ENCODE peak calls at places on chromosomes 3 and 15, in five cellular contexts. O is CD8-positive, alpha-beta T cell; W is AG10803; V is colonic mucosa; T is lower leg skin. I is an unnamed sample.

GRCh38 chr3:42780892-42781700 is 8.0 kb upstream of the CCDC13 start:
- DNase-seq in T (no peak), O (peak), V (peak), W (peak), I (peak)

GRCh38 chr3:67176396-67176795 is 178.3 kb downstream of the KBTBD8 start:
- DNase-seq in V (no peak), T (no peak), W (no peak), O (no peak), I (no peak)

GRCh38 chr3:175179055-175179454 is 319.9 kb downstream of the NAALADL2 start:
- DNase-seq in V (no peak), W (no peak), O (no peak), T (no peak), I (no peak)

GRCh38 chr3:53080612-53081205 is 34.8 kb upstream of the SFMBT1 start:
- DNase-seq in V (no peak), T (peak), O (no peak), W (no peak), I (no peak)

GRCh38 chr3:120678331-120678845 is 3.7 kb downstream of the HGD start:
- DNase-seq in V (peak), O (no peak), T (no peak), W (peak), I (peak)

GRCh38 chr15:88586401-88587162 is 34.6 kb upstream of the AEN start:
- DNase-seq in V (no peak), O (no peak), W (no peak), T (no peak), I (no peak)

GRCh38 chr3:64353256-64353655 is 128.0 kb upstream of the PRICKLE2 start:
- DNase-seq in W (peak), O (no peak), T (no peak), V (no peak), I (no peak)

GRCh38 chr15:80744411-80744810 is 34.8 kb upstream of the CEMIP start:
- DNase-seq in T (no peak), V (no peak), O (no peak), W (no peak), I (no peak)

GRCh38 chr15:44157679-44158078 is 37.4 kb downstream of the FRMD5 start:
- DNase-seq in T (no peak), V (no peak), W (peak), O (no peak), I (peak)

GRCh38 chr15:86829251-86829650 is 749.6 kb downstream of the AGBL1 start:
- DNase-seq in W (no peak), O (no peak), T (no peak), V (no peak), I (no peak)

GRCh38 chr3:187264051-187264450 is 27.5 kb downstream of the MASP1 start:
- DNase-seq in O (no peak), W (peak), V (no peak), T (no peak), I (peak)

GRCh38 chr15:28913171-28913765 is 27.5 kb downstream of the APBA2 start:
- DNase-seq in O (no peak), T (peak), V (no peak), W (no peak), I (no peak)

GRCh38 chr15:36499751-36500389 is 79.6 kb upstream of the CDIN1 start:
- DNase-seq in O (no peak), W (no peak), T (no peak), V (no peak), I (no peak)

GRCh38 chr3:44478606-44479094 is 1.2 kb upstream of the ZNF445 start:
- DNase-seq in T (no peak), O (no peak), W (no peak), V (no peak), I (no peak)

GRCh38 chr3:44476963-44477311 is 533 bp downstream of the ZNF445 start:
- DNase-seq in V (no peak), O (no peak), W (no peak), T (no peak), I (no peak)

GRCh38 chr3:44476181-44476599 is 1.3 kb downstream of the ZNF445 start:
- DNase-seq in T (no peak), W (peak), V (no peak), O (no peak), I (no peak)

GRCh38 chr3:44478055-44478468 is 592 bp upstream of the ZNF445 start:
- DNase-seq in O (no peak), W (peak), T (no peak), V (no peak), I (no peak)

DNA sequence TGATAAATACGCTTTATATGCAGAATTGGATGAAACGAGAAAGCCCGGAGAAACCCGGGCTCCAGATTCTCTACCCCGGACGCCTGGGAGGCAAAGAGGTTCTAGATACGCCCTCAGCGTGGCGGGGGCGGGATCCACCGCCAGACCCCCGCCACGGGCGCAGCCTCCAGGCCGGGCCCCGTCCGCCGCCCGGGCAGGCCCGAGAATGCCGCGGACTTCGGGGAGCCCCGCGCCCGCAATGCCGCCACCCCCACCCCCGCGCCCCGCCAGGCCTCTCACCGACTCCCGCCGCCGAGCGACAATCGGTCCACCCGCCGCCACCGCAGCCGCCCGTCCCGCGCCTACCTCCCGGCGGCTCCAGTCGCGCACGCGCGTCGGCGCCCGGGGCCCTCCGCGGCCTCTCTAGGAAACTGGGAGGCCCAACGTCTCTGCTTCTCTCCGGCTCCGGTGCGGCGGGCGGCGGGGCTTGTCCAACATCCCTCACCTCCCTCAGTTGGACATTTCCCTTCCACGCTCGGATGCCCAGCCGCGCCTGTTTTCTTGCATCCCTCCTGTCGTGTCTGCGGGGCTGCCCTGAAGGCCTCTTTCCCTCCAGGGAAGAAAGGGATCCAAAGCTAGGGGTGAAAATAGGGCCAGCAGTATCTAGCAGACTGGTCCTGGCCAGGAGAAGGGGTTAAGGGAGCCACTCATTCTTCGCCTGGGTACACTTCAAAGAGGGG is at the start of gene ZNF445:
- DNase-seq in O (peak), V (peak), W (peak), T (peak), I (peak)
- H3K4me3 ChIP-seq in O (peak), V (peak), W (peak), T (peak), I (peak)

GRCh38 chr3:3783675-3784074 is 15.6 kb upstream of the LRRN1 start:
- DNase-seq in O (no peak), T (no peak), V (no peak), W (no peak), I (no peak)
- H3K4me3 ChIP-seq in O (no peak), T (no peak), V (no peak), W (no peak), I (no peak)

DNA sequence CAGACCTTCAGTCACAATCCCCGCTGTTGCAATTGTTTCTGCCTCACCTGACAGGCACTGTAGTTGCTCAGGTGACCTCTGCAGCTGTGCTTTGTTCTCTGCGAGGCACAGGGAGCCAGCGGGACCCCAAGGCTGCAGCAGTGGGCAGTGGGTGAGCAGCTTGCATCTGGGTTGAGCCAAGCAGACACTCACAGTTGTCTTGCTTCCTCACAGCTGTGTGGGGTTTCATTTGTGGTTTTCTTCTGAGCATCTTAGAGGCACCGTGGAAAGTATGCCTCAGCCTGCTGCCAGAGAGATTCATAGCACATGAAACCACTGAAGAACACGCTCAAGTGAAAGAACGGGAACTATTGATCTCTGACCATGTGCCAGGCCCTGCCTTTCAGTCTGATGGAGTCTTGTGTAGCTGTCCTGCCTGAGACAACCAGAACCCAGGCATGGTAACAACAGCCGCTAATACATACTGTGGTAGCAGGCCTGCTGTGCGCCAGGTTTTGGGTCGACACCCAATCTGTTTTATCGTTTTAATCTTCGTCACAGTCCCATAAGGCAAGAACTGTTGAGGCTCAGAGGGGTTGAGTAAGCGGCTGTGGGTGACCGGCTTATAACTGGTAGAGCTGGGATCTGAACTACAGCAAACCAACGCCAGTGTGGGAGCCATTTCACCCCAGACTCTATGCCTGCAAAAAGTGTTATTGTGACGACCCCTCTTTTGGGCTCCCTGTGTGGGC is 33.4 kb downstream of the GRK7 start:
- DNase-seq in W (peak), V (peak), T (no peak), O (peak), I (peak)
- H3K4me3 ChIP-seq in W (peak), V (peak), T (no peak), O (peak), I (no peak)

GRCh38 chr15:40694706-40695468 is at the start of gene RAD51:
- DNase-seq in T (peak), O (peak), V (peak), W (peak), I (peak)

GRCh38 chr15:40691737-40692136 is 3.2 kb upstream of the RAD51 start:
- DNase-seq in W (peak), T (no peak), O (no peak), V (peak), I (no peak)

GRCh38 chr15:40695469-40695910 is 516 bp downstream of the RAD51 start:
- DNase-seq in T (no peak), W (peak), V (peak), O (no peak), I (no peak)

GRCh38 chr15:40696228-40696627 is 1.3 kb downstream of the RAD51 start:
- DNase-seq in W (no peak), V (no peak), T (no peak), O (no peak), I (no peak)

DNA sequence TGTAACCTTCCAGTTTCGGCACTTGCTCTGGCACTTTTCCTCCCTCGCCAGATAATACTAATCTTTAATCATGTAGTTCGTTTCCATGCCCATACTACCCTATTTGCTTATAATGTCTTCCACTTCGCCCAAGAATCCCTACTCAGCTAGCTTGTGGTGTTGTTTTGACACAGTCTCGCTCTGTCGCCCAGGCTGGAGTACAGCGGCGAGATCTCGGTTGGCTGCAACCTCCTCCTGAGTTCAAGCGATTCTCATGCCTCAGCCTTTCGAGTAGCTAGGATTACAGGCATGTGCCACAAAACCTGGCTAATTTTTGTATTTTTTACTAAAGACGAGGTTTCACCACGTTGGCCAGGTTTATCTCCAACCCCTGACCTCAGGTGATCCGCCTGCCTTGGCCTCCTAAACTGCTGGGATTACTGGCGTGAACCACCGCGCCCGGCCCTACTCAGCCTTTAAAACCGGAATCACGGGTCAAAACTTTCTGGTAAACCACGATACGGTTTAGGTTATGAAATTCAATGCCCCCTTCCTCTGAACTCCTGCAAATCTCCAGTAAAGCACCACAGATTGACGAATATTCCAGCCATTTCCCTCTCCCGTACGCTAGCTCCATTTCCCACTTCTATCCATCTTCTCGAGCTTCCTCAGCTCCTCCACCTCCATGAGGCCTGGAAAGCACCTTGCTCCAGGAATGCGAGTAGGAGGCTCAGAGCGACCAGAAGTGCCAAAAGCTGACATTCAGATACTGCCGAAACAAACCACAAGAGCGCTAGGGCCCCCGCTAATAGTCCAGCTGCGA is 869 bp upstream of the RAD51 start:
- DNase-seq in T (no peak), O (no peak), V (no peak), W (no peak), I (peak)
- H3K4me3 ChIP-seq in T (peak), O (peak), V (peak), W (peak), I (peak)

GRCh38 chr15:38090223-38090622 is 155.8 kb downstream of the TMCO5A start:
- DNase-seq in O (no peak), V (no peak), T (no peak), W (no peak), I (no peak)

GRCh38 chr15:38093931-38094330 is 158.7 kb upstream of the SPRED1 start:
- DNase-seq in W (no peak), V (no peak), T (no peak), O (no peak), I (no peak)

GRCh38 chr15:38088971-38089370 is 154.5 kb downstream of the TMCO5A start:
- DNase-seq in T (no peak), W (peak), V (no peak), O (no peak), I (no peak)

GRCh38 chr15:38085931-38086562 is 151.6 kb downstream of the TMCO5A start:
- DNase-seq in O (no peak), V (no peak), W (peak), T (no peak), I (no peak)

DNA sequence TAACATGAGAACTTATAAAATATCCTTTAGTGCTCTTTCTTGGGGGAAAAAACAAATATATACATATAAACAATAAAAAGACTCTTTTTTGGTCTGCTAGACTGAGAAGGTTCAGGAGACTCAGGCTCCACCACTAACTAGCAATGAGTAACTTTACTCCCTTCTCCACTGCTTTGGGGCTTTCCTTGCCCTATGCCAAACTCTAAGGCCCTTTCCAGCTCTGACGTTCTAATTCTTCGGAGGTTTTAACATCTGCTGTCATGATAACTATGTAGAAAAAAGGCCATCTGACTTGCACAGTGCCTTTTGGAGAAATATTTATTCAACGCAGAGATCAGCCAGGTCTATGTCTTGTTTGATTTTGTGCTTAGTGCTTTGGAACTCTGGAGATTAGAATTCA is 156.2 kb downstream of the TMCO5A start:
- DNase-seq in W (no peak), O (no peak), T (no peak), V (no peak), I (no peak)
- H3K4me3 ChIP-seq in W (no peak), O (no peak), T (no peak), V (no peak), I (no peak)

GRCh38 chr3:20652249-20652648 is 466.2 kb upstream of the SGO1 start:
- DNase-seq in T (no peak), V (no peak), W (no peak), O (no peak), I (no peak)
- H3K4me3 ChIP-seq in T (no peak), V (no peak), W (no peak), O (no peak), I (no peak)

DNA sequence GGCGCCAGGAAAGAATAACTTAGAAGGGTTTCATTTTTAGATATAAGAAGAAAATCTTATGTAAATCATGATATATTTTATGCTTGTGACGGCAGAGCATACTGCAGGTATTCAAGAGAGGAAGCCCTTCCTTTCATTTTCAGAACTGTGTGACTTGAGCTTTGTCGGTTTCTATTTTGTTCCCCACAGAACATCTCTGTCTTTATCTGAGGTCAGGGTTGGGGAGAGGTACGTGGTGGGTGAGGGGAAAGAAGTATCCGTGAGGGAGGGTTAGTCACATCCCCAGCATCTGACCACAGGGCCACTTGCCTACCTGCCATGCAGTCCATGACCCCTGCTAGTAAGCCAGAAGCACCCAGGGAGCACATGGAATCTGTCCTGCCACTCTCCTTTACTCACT is 126.5 kb downstream of the DGKG start:
- DNase-seq in T (no peak), O (no peak), V (no peak), W (no peak), I (no peak)
- H3K4me3 ChIP-seq in T (no peak), O (no peak), V (no peak), W (no peak), I (no peak)

GRCh38 chr3:176988795-176989194 is 208.5 kb downstream of the TBL1XR1 start:
- DNase-seq in T (no peak), W (no peak), V (no peak), O (no peak), I (no peak)
- H3K4me3 ChIP-seq in T (no peak), W (no peak), V (no peak), O (no peak), I (no peak)

I was measured in astrocyte of the cerebellum.